ENCODE peak calls at places on chromosomes 16 and 17, in five cellular contexts. W is lung; E is Caco-2; K is neuronal stem cell; P is CD8-positive, alpha-beta memory T cell. Y is an unnamed sample. For H3K27me3 and H3K4me1, the result is how much of the 10 kb centered on the place peaks cover.

GRCh38 chr16:68284847-68285246 is 20.5 kb downstream of the SLC7A6 start:
- DNase-seq in W (no peak), E (no peak), K (no peak), P (no peak), Y (no peak)

GRCh38 chr17:68155692-68156091 is 92.2 kb upstream of the AMZ2 start:
- DNase-seq in W (no peak), E (no peak), K (no peak), P (no peak), Y (no peak)

GRCh38 chr16:57167951-57168350 is 17.9 kb downstream of the PSME3IP1 start:
- DNase-seq in W (no peak), E (no peak), K (peak), P (no peak), Y (peak)

GRCh38 chr17:19369846-19370492 is 7.4 kb upstream of the B9D1 start:
- DNase-seq in W (peak), E (no peak), K (no peak), P (peak), Y (no peak)

GRCh38 chr16:53090591-53091507 is 36.1 kb downstream of the CHD9 start:
- DNase-seq in W (peak), E (no peak), K (no peak), P (no peak), Y (no peak)

GRCh38 chr16:49623501-49624266 is 232.2 kb downstream of the ZNF423 start:
- DNase-seq in W (no peak), E (peak), K (no peak), P (no peak), Y (no peak)

GRCh38 chr16:24776486-24777220 is 47.2 kb downstream of the TNRC6A start:
- DNase-seq in W (no peak), E (no peak), K (no peak), P (no peak), Y (no peak)

GRCh38 chr17:54944796-54945195 is 23.7 kb downstream of the COX11 start:
- DNase-seq in W (no peak), E (no peak), K (no peak), P (no peak), Y (peak)

GRCh38 chr16:22898131-22898530 is 84.2 kb downstream of the HS3ST2 start:
- DNase-seq in W (no peak), E (no peak), K (no peak), P (no peak), Y (no peak)

GRCh38 chr16:86986809-86987487 is 330.2 kb downstream of the C16orf95 start:
- DNase-seq in W (no peak), E (no peak), K (no peak), P (no peak), Y (no peak)

GRCh38 chr17:58334661-58335060 is 6.1 kb upstream of the TSPOAP1 start:
- DNase-seq in W (no peak), E (no peak), K (no peak), P (no peak), Y (no peak)

GRCh38 chr16:84284168-84284722 is 10.4 kb upstream of the WFDC1 start:
- DNase-seq in W (peak), E (peak), K (no peak), P (no peak), Y (peak)

GRCh38 chr17:74757502-74757901 is 9.1 kb downstream of the NHERF1 start:
- DNase-seq in W (no peak), E (no peak), K (no peak), P (no peak), Y (peak)

GRCh38 chr16:56620311-56620897 is 5.2 kb upstream of the MT1E start:
- DNase-seq in W (no peak), E (no peak), K (no peak), P (no peak), Y (no peak)

GRCh38 chr17:78547035-78547434 is 30.2 kb downstream of the DNAH17 start:
- DNase-seq in W (no peak), E (no peak), K (no peak), P (no peak), Y (no peak)

GRCh38 chr17:78546476-78546875 is 30.7 kb downstream of the DNAH17 start:
- DNase-seq in W (no peak), E (no peak), K (no peak), P (no peak), Y (no peak)

GRCh38 chr17:78544876-78545755 is 32.1 kb downstream of the DNAH17 start:
- DNase-seq in W (no peak), E (no peak), K (no peak), P (no peak), Y (no peak)

GRCh38 chr17:78550464-78550863 is 26.7 kb downstream of the DNAH17 start:
- DNase-seq in W (no peak), E (no peak), K (no peak), P (no peak), Y (no peak)

DNA sequence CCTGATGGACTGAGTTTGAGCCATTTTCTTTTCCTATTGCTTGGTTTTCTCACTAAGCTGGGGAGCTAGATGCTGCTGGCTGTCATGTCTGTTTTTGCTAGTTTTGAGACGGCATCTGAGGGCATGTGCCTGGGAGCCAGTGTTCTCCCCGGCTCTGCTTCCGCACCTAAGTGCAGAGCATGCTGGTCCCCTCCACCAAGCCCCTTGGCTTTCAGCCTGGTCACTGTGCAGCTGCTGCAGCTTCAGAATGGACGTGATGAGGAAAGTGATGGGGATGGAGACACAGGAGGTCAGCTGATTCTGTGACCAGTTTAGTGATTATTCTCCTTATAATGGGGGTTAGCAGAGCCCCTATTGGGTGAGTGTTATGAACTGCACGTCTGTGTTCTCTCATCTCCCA is 28.5 kb downstream of the DNAH17 start:
- DNase-seq in W (no peak), E (no peak), K (no peak), P (no peak), Y (no peak)
- H3K27me3 ChIP-seq in W (under half), E (under half), K (under half), P (under half), Y (under half)

DNA sequence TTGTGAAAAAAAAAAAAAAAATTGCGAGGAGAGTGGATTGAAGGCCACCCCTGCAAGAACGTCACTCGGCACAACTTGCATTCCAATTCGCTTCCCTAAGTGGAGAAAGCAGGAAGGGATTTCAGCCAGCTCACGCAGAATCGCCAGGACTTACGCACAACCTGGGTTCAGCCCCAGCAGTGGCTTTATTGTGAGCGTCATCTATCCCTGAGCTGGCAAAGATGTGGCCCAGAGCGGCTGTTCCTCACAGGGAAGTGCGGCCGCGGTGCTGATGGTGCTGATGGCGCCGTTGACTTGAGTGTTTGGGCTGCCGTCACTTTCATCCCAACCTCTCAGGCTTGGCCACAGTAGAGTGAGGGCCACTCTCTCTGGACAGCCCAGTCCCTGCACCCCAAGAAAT is 197.6 kb downstream of the NTN1 start:
- DNase-seq in W (no peak), E (no peak), K (no peak), P (no peak), Y (peak)
- H3K4me3 ChIP-seq in W (no peak), E (no peak), K (no peak), P (no peak), Y (no peak)

GRCh38 chr17:8120520-8121443 is 2.5 kb upstream of the ALOXE3 start:
- DNase-seq in W (peak), E (peak), K (peak), P (peak), Y (peak)
- H3K4me1 ChIP-seq in W (under half), E (under half), K (under half), P (half or more), Y (under half)

DNA sequence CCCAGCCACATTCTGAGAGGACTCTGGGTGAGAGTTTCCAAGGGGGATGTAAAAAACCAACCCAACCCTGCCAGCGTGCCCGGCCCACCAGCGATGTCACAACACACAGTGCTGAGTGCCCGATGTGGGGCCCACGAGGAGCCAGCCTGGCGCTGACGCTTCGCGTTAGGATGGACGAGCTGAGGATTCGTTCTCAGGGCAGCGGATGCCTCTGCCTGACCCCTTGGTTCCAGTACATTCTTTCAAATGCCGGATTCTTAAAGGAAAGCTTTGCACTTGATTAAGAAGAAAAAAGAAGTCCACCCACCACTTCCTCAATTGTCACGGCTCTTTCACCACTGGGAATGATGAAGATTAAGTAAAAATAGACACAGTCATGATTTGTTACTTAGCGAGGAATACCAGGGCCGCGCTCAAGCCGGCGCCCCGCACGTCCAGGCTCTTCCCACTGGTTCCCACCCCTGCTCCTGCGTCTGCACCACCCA is 79.4 kb downstream of the IRF8 start:
- DNase-seq in W (no peak), E (no peak), K (no peak), P (no peak), Y (no peak)
- H3K27me3 ChIP-seq in W (under half), E (under half), K (under half), P (under half), Y (under half)

GRCh38 chr16:9680968-9681367 is 501.3 kb downstream of the GRIN2A start:
- DNase-seq in W (no peak), E (no peak), K (no peak), P (no peak), Y (no peak)
- H3K4me3 ChIP-seq in W (no peak), E (no peak), K (no peak), P (no peak), Y (no peak)

GRCh38 chr17:13920413-13920812 is 148.9 kb upstream of the COX10 start:
- DNase-seq in W (no peak), E (no peak), K (no peak), P (no peak), Y (no peak)
- H3K4me1 ChIP-seq in W (under half), E (under half), K (under half), P (under half), Y (under half)

GRCh38 chr17:4584125-4584834 is at the start of gene SMTNL2:
- DNase-seq in W (no peak), E (peak), K (no peak), P (no peak), Y (peak)
- H3K27me3 ChIP-seq in W (under half), E (under half), K (half or more), P (under half), Y (under half)

GRCh38 chr17:7241047-7241733 is 1.1 kb downstream of the GABARAP start:
- DNase-seq in W (no peak), E (no peak), K (no peak), P (no peak), Y (no peak)

GRCh38 chr17:7238418-7239090 is 703 bp downstream of the PHF23 start:
- DNase-seq in W (no peak), E (no peak), K (no peak), P (peak), Y (peak)

GRCh38 chr17:7241783-7242716 is at the start of gene GABARAP:
- DNase-seq in W (peak), E (peak), K (peak), P (peak), Y (peak)

GRCh38 chr17:7239091-7240027 is at the start of gene PHF23:
- DNase-seq in W (peak), E (peak), K (peak), P (peak), Y (peak)

GRCh38 chr17:7240375-7240774 is 1.1 kb upstream of the PHF23 start:
- DNase-seq in W (no peak), E (no peak), K (no peak), P (no peak), Y (no peak)
- H3K4me3 ChIP-seq in W (no peak), E (no peak), K (no peak), P (no peak), Y (peak)

GRCh38 chr16:14378131-14378551 is 251.9 kb downstream of the PARN start:
- DNase-seq in W (no peak), E (peak), K (no peak), P (no peak), Y (peak)

GRCh38 chr16:14375132-14375491 is 254.9 kb downstream of the PARN start:
- DNase-seq in W (no peak), E (no peak), K (no peak), P (no peak), Y (no peak)

GRCh38 chr16:14378684-14379467 is 251.2 kb downstream of the PARN start:
- DNase-seq in W (no peak), E (no peak), K (no peak), P (no peak), Y (no peak)

GRCh38 chr16:14374451-14375131 is 255.5 kb downstream of the PARN start:
- DNase-seq in W (no peak), E (no peak), K (no peak), P (no peak), Y (no peak)

GRCh38 chr16:14377326-14377725 is 252.7 kb downstream of the PARN start:
- DNase-seq in W (no peak), E (no peak), K (no peak), P (no peak), Y (no peak)
- H3K4me1 ChIP-seq in W (under half), E (under half), K (under half), P (under half), Y (under half)

GRCh38 chr17:42053701-42054100 is 3.3 kb upstream of the C17orf113 start:
- DNase-seq in W (no peak), E (no peak), K (no peak), P (no peak), Y (no peak)

GRCh38 chr17:42055003-42055402 is 4.6 kb upstream of the C17orf113 start:
- DNase-seq in W (no peak), E (no peak), K (no peak), P (no peak), Y (no peak)

GRCh38 chr17:42056634-42057033 is 6.2 kb upstream of the C17orf113 start:
- DNase-seq in W (no peak), E (no peak), K (no peak), P (no peak), Y (no peak)

GRCh38 chr17:42054101-42054500 is 3.7 kb upstream of the C17orf113 start:
- DNase-seq in W (no peak), E (no peak), K (no peak), P (no peak), Y (no peak)

GRCh38 chr17:42055496-42055895 is 5.1 kb upstream of the C17orf113 start:
- DNase-seq in W (no peak), E (no peak), K (no peak), P (no peak), Y (no peak)
- H3K27me3 ChIP-seq in W (under half), E (under half), K (under half), P (under half), Y (under half)

Y was measured in cardiac muscle cell.